ENCODE peak calls at places on chromosomes 16 and 17, in four cellular contexts. One of them, this sample, is unnamed.

GRCh38 chr17:72421128-72422092 is 300.6 kb downstream of the SOX9 start:
- DNase-seq in esophagus muscularis mucosa: no peak
- DNase-seq in A549: peak; percentile 99
- DNase-seq in stomach: peak; percentile 71
- DNase-seq in this sample: no peak

GRCh38 chr16:17296412-17296811 is 174.3 kb downstream of the XYLT1 start:
- DNase-seq in esophagus muscularis mucosa: no peak
- DNase-seq in A549: no peak
- DNase-seq in stomach: no peak
- DNase-seq in this sample: no peak

GRCh38 chr16:86201746-86202145 is 302.8 kb downstream of the IRF8 start:
- DNase-seq in esophagus muscularis mucosa: no peak
- DNase-seq in A549: no peak
- DNase-seq in stomach: no peak
- DNase-seq in this sample: no peak

GRCh38 chr17:7632492-7632894 is 2.6 kb downstream of the SHBG start:
- DNase-seq in esophagus muscularis mucosa: no peak
- DNase-seq in A549: peak; percentile 79
- DNase-seq in stomach: peak; percentile 31
- DNase-seq in this sample: no peak

GRCh38 chr16:13554020-13554419 is 365.9 kb upstream of the ERCC4 start:
- DNase-seq in esophagus muscularis mucosa: no peak
- DNase-seq in A549: no peak
- DNase-seq in stomach: no peak
- DNase-seq in this sample: no peak

GRCh38 chr17:57370051-57370581 is 113.8 kb downstream of the MSI2 start:
- DNase-seq in esophagus muscularis mucosa: no peak
- DNase-seq in A549: peak; percentile 81
- DNase-seq in stomach: no peak
- DNase-seq in this sample: no peak

GRCh38 chr16:80056334-80056733 is 455.8 kb upstream of the MAF start:
- DNase-seq in esophagus muscularis mucosa: no peak
- DNase-seq in A549: no peak
- DNase-seq in stomach: no peak
- DNase-seq in this sample: no peak

GRCh38 chr17:38685485-38685884 is 10.7 kb upstream of the EPOP start:
- DNase-seq in esophagus muscularis mucosa: no peak
- DNase-seq in A549: no peak
- DNase-seq in stomach: no peak
- DNase-seq in this sample: no peak

GRCh38 chr17:71286625-71287024 is 834.2 kb upstream of the SOX9 start:
- DNase-seq in esophagus muscularis mucosa: no peak
- DNase-seq in A549: no peak
- DNase-seq in stomach: no peak
- DNase-seq in this sample: no peak

GRCh38 chr17:56681561-56682266 is 88.2 kb downstream of the NOG start:
- DNase-seq in esophagus muscularis mucosa: no peak
- DNase-seq in A549: no peak
- DNase-seq in stomach: no peak
- DNase-seq in this sample: no peak

GRCh38 chr16:73053379-73054130 is 5.6 kb upstream of the ZFHX3 start:
- DNase-seq in esophagus muscularis mucosa: no peak
- DNase-seq in A549: peak; percentile 78
- DNase-seq in stomach: no peak
- DNase-seq in this sample: no peak

GRCh38 chr17:28317965-28318758 is 838 bp upstream of the TMEM97 start:
- DNase-seq in esophagus muscularis mucosa: no peak
- DNase-seq in A549: no peak
- DNase-seq in stomach: no peak
- DNase-seq in this sample: no peak

GRCh38 chr17:45251931-45252330 is 10.0 kb downstream of the SPATA32 start:
- DNase-seq in esophagus muscularis mucosa: no peak
- DNase-seq in A549: no peak
- DNase-seq in stomach: no peak
- DNase-seq in this sample: no peak

GRCh38 chr17:64938925-64939474 is 19.7 kb upstream of the LRRC37A3 start:
- DNase-seq in esophagus muscularis mucosa: no peak
- DNase-seq in A549: peak; percentile 54
- DNase-seq in stomach: peak; percentile 64
- DNase-seq in this sample: no peak

GRCh38 chr17:76805319-76805718 is 62.9 kb upstream of the MGAT5B start:
- DNase-seq in esophagus muscularis mucosa: no peak
- DNase-seq in A549: no peak
- DNase-seq in stomach: no peak
- DNase-seq in this sample: no peak

GRCh38 chr17:151886-152859 is 14.8 kb downstream of the SCGB1C2 start:
- DNase-seq in esophagus muscularis mucosa: no peak
- DNase-seq in A549: no peak
- DNase-seq in stomach: no peak
- DNase-seq in this sample: peak; percentile 8

GRCh38 chr17:47242648-47243047 is 11.0 kb upstream of the ITGB3 start:
- DNase-seq in esophagus muscularis mucosa: no peak
- DNase-seq in A549: no peak
- DNase-seq in stomach: no peak
- DNase-seq in this sample: no peak

GRCh38 chr16:4190934-4191333 is 50.9 kb downstream of the SRL start:
- DNase-seq in esophagus muscularis mucosa: no peak
- DNase-seq in A549: no peak
- DNase-seq in stomach: no peak
- DNase-seq in this sample: no peak

GRCh38 chr17:77580531-77580930 is 378.0 kb upstream of the TNRC6C start:
- DNase-seq in esophagus muscularis mucosa: no peak
- DNase-seq in A549: no peak
- DNase-seq in stomach: no peak
- DNase-seq in this sample: no peak

GRCh38 chr17:68455756-68456528 is 1.4 kb downstream of the WIPI1 start:
- DNase-seq in esophagus muscularis mucosa: no peak
- DNase-seq in A549: no peak
- DNase-seq in stomach: peak; percentile 70
- DNase-seq in this sample: no peak

GRCh38 chr16:66020061-66020460 is 346.4 kb upstream of the CDH5 start:
- DNase-seq in esophagus muscularis mucosa: no peak
- DNase-seq in A549: no peak
- DNase-seq in stomach: no peak
- DNase-seq in this sample: no peak

GRCh38 chr16:50802000-50802399 is 60.1 kb downstream of the CYLD start:
- DNase-seq in esophagus muscularis mucosa: peak; percentile 70
- DNase-seq in A549: no peak
- DNase-seq in stomach: no peak
- DNase-seq in this sample: no peak

GRCh38 chr16:23967018-23967417 is 131.2 kb downstream of the PRKCB start:
- DNase-seq in esophagus muscularis mucosa: no peak
- DNase-seq in A549: no peak
- DNase-seq in stomach: no peak
- DNase-seq in this sample: peak; percentile 55

GRCh38 chr16:67509016-67509415 is 19.6 kb upstream of the RIPOR1 start:
- DNase-seq in esophagus muscularis mucosa: no peak
- DNase-seq in A549: no peak
- DNase-seq in stomach: no peak
- DNase-seq in this sample: no peak

GRCh38 chr17:80898706-80899105 is 92.9 kb upstream of the CHMP6 start:
- DNase-seq in esophagus muscularis mucosa: no peak
- DNase-seq in A549: no peak
- DNase-seq in stomach: no peak
- DNase-seq in this sample: no peak

GRCh38 chr16:68985855-68986254 is 119.6 kb upstream of the HAS3 start:
- DNase-seq in esophagus muscularis mucosa: peak; percentile 12
- DNase-seq in A549: no peak
- DNase-seq in stomach: no peak
- DNase-seq in this sample: no peak

GRCh38 chr17:14038206-14038605 is 31.1 kb upstream of the COX10 start:
- DNase-seq in esophagus muscularis mucosa: no peak
- DNase-seq in A549: no peak
- DNase-seq in stomach: no peak
- DNase-seq in this sample: no peak

GRCh38 chr17:14033166-14033565 is 36.1 kb upstream of the COX10 start:
- DNase-seq in esophagus muscularis mucosa: no peak
- DNase-seq in A549: no peak
- DNase-seq in stomach: no peak
- DNase-seq in this sample: no peak

GRCh38 chr17:14037453-14037852 is 31.9 kb upstream of the COX10 start:
- DNase-seq in esophagus muscularis mucosa: no peak
- DNase-seq in A549: no peak
- DNase-seq in stomach: no peak
- DNase-seq in this sample: no peak

GRCh38 chr17:14032234-14032633 is 37.1 kb upstream of the COX10 start:
- DNase-seq in esophagus muscularis mucosa: no peak
- DNase-seq in A549: no peak
- DNase-seq in stomach: no peak
- DNase-seq in this sample: no peak
- TF ChIP-seq EP300 in esophagus muscularis mucosa: no peak
- TF ChIP-seq EP300 in A549: no peak
- TF ChIP-seq EP300 in stomach: no peak
- TF ChIP-seq EP300 in this sample: no peak

DNA sequence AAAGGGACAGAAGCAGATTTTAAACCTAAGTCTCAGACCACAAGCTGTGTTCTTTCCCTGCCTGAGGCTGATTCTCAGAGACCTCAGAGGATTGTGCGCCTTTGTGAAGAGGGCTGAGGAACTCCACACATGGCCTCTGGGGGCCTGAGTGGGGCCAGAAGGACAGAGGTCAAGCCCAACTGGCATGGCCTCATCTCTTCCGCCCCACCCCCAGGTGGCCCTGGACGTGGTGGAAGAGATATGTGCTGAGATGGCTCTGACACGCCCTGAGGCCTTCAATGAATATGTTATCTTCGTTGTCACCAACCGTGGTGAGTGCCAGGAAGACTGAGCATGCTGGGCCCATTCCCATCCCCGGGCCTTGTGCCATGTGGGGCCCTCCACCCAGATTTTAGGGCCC is 20.1 kb upstream of the ALKBH5 start:
- DNase-seq in esophagus muscularis mucosa: no peak
- DNase-seq in A549: no peak
- DNase-seq in stomach: no peak
- DNase-seq in this sample: no peak
- TF ChIP-seq EP300 in esophagus muscularis mucosa: no peak
- TF ChIP-seq EP300 in A549: no peak
- TF ChIP-seq EP300 in stomach: no peak
- TF ChIP-seq EP300 in this sample: no peak

GRCh38 chr16:55711959-55712876 is 56.4 kb downstream of the SLC6A2 start:
- DNase-seq in esophagus muscularis mucosa: no peak
- DNase-seq in A549: peak; percentile 58
- DNase-seq in stomach: peak; percentile 66
- DNase-seq in this sample: peak; percentile 20

GRCh38 chr16:55710466-55710865 is 54.7 kb downstream of the SLC6A2 start:
- DNase-seq in esophagus muscularis mucosa: no peak
- DNase-seq in A549: no peak
- DNase-seq in stomach: no peak
- DNase-seq in this sample: no peak

GRCh38 chr16:55717326-55717725 is 61.5 kb downstream of the SLC6A2 start:
- DNase-seq in esophagus muscularis mucosa: no peak
- DNase-seq in A549: no peak
- DNase-seq in stomach: no peak
- DNase-seq in this sample: no peak

GRCh38 chr16:55709801-55710200 is 54.0 kb downstream of the SLC6A2 start:
- DNase-seq in esophagus muscularis mucosa: no peak
- DNase-seq in A549: no peak
- DNase-seq in stomach: no peak
- DNase-seq in this sample: no peak

GRCh38 chr16:55713103-55713502 is 57.3 kb downstream of the SLC6A2 start:
- DNase-seq in esophagus muscularis mucosa: no peak
- DNase-seq in A549: no peak
- DNase-seq in stomach: no peak
- DNase-seq in this sample: no peak
- TF ChIP-seq EP300 in esophagus muscularis mucosa: no peak
- TF ChIP-seq EP300 in A549: no peak
- TF ChIP-seq EP300 in stomach: no peak
- TF ChIP-seq EP300 in this sample: no peak

DNA sequence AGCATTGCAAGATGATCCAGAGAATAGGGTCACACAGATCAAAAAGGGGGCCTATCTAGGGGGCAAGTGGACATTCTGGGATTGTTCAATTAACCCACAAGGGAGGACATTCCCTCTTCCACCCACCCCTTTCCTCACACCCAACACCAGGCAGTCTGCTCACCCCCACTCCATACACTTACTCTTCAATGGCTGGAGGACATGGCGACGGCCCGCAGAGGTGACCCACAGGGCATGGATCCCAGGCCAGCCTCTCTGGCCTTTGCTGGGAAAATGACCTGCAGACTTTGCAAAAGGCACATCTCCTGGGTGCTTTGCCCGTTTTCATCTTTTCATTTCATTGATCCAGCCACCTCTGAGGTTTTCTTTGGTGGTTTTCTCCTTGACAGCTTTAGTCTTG is 1.7 kb upstream of the CACNG5 start:
- DNase-seq in esophagus muscularis mucosa: no peak
- DNase-seq in A549: no peak
- DNase-seq in stomach: no peak
- DNase-seq in this sample: no peak
- TF ChIP-seq EP300 in esophagus muscularis mucosa: no peak
- TF ChIP-seq EP300 in A549: no peak
- TF ChIP-seq EP300 in stomach: no peak
- TF ChIP-seq EP300 in this sample: no peak

GRCh38 chr16:71830359-71830758 is 15.4 kb upstream of the ATXN1L start:
- DNase-seq in esophagus muscularis mucosa: no peak
- DNase-seq in A549: no peak
- DNase-seq in stomach: no peak
- DNase-seq in this sample: no peak

GRCh38 chr16:71826533-71827017 is 17.9 kb upstream of the AP1G1 start:
- DNase-seq in esophagus muscularis mucosa: no peak
- DNase-seq in A549: no peak
- DNase-seq in stomach: no peak
- DNase-seq in this sample: no peak
- TF ChIP-seq EP300 in esophagus muscularis mucosa: no peak
- TF ChIP-seq EP300 in A549: no peak
- TF ChIP-seq EP300 in stomach: no peak
- TF ChIP-seq EP300 in this sample: no peak